ENCODE peak calls at places on chromosome 6, in six cellular contexts. One of them, this sample, is unnamed.
A peak's percentile ranks its signal among the peaks of the same experiment; 100 is the strongest.

GRCh38 chr6:52834481-52834880 is 6.1 kb downstream of the GSTA5 start:
- DNase-seq in upper lobe of right lung: no peak
- DNase-seq in fibroblast of pulmonary artery: no peak
- DNase-seq in activated CD8-positive, alpha-beta T cell treated with anti-CD3 and anti-CD28 coated beads for 36 hours: no peak
- DNase-seq in nucleus accumbens: no peak
- DNase-seq in iPS-NIHi11: no peak
- DNase-seq in this sample: no peak

GRCh38 chr6:77368660-77369313 is 94.5 kb downstream of the HTR1B start:
- DNase-seq in upper lobe of right lung: peak; percentile 78
- DNase-seq in fibroblast of pulmonary artery: peak; percentile 48
- DNase-seq in activated CD8-positive, alpha-beta T cell treated with anti-CD3 and anti-CD28 coated beads for 36 hours: no peak
- DNase-seq in nucleus accumbens: no peak
- DNase-seq in iPS-NIHi11: peak; percentile 24
- DNase-seq in this sample: no peak

GRCh38 chr6:51077967-51078518 is 259.4 kb downstream of the TFAP2B start:
- DNase-seq in upper lobe of right lung: no peak
- DNase-seq in fibroblast of pulmonary artery: no peak
- DNase-seq in activated CD8-positive, alpha-beta T cell treated with anti-CD3 and anti-CD28 coated beads for 36 hours: no peak
- DNase-seq in nucleus accumbens: no peak
- DNase-seq in iPS-NIHi11: peak; percentile 13
- DNase-seq in this sample: no peak

GRCh38 chr6:88814909-88815308 is 148.5 kb downstream of the RNGTT start:
- DNase-seq in upper lobe of right lung: no peak
- DNase-seq in fibroblast of pulmonary artery: no peak
- DNase-seq in activated CD8-positive, alpha-beta T cell treated with anti-CD3 and anti-CD28 coated beads for 36 hours: no peak
- DNase-seq in nucleus accumbens: no peak
- DNase-seq in iPS-NIHi11: peak; percentile 3
- DNase-seq in this sample: no peak

GRCh38 chr6:150409576-150410066 is 40.8 kb downstream of the IYD start:
- DNase-seq in upper lobe of right lung: no peak
- DNase-seq in fibroblast of pulmonary artery: peak; percentile 12
- DNase-seq in activated CD8-positive, alpha-beta T cell treated with anti-CD3 and anti-CD28 coated beads for 36 hours: no peak
- DNase-seq in nucleus accumbens: no peak
- DNase-seq in iPS-NIHi11: no peak
- DNase-seq in this sample: no peak

GRCh38 chr6:26431258-26432162 is 8.8 kb upstream of the BTN3A3 start:
- DNase-seq in upper lobe of right lung: no peak
- DNase-seq in fibroblast of pulmonary artery: peak; percentile 23
- DNase-seq in activated CD8-positive, alpha-beta T cell treated with anti-CD3 and anti-CD28 coated beads for 36 hours: no peak
- DNase-seq in nucleus accumbens: no peak
- DNase-seq in iPS-NIHi11: no peak
- DNase-seq in this sample: peak; percentile 19

GRCh38 chr6:140931581-140931980 is 1201.1 kb upstream of the GJE1 start:
- DNase-seq in upper lobe of right lung: no peak
- DNase-seq in fibroblast of pulmonary artery: no peak
- DNase-seq in activated CD8-positive, alpha-beta T cell treated with anti-CD3 and anti-CD28 coated beads for 36 hours: no peak
- DNase-seq in nucleus accumbens: no peak
- DNase-seq in iPS-NIHi11: no peak
- DNase-seq in this sample: no peak

GRCh38 chr6:129575378-129576118 is 134.4 kb downstream of the ARHGAP18 start:
- DNase-seq in upper lobe of right lung: no peak
- DNase-seq in fibroblast of pulmonary artery: peak; percentile 78
- DNase-seq in activated CD8-positive, alpha-beta T cell treated with anti-CD3 and anti-CD28 coated beads for 36 hours: no peak
- DNase-seq in nucleus accumbens: no peak
- DNase-seq in iPS-NIHi11: peak; percentile 51
- DNase-seq in this sample: peak; percentile 36

GRCh38 chr6:169246445-169246844 is 7.2 kb downstream of the THBS2 start:
- DNase-seq in upper lobe of right lung: no peak
- DNase-seq in fibroblast of pulmonary artery: no peak
- DNase-seq in activated CD8-positive, alpha-beta T cell treated with anti-CD3 and anti-CD28 coated beads for 36 hours: no peak
- DNase-seq in nucleus accumbens: no peak
- DNase-seq in iPS-NIHi11: no peak
- DNase-seq in this sample: no peak

GRCh38 chr6:69948479-69949114 is 82.2 kb downstream of the COL19A1 start:
- DNase-seq in upper lobe of right lung: no peak
- DNase-seq in fibroblast of pulmonary artery: no peak
- DNase-seq in activated CD8-positive, alpha-beta T cell treated with anti-CD3 and anti-CD28 coated beads for 36 hours: no peak
- DNase-seq in nucleus accumbens: no peak
- DNase-seq in iPS-NIHi11: no peak
- DNase-seq in this sample: no peak

GRCh38 chr6:158517581-158517980 is 42.3 kb upstream of the TMEM181 start:
- DNase-seq in upper lobe of right lung: no peak
- DNase-seq in fibroblast of pulmonary artery: no peak
- DNase-seq in activated CD8-positive, alpha-beta T cell treated with anti-CD3 and anti-CD28 coated beads for 36 hours: peak; percentile 27
- DNase-seq in nucleus accumbens: no peak
- DNase-seq in iPS-NIHi11: no peak
- DNase-seq in this sample: no peak

GRCh38 chr6:151808331-151809241 is 1.1 kb downstream of the ESR1 start:
- DNase-seq in upper lobe of right lung: no peak
- DNase-seq in fibroblast of pulmonary artery: peak; percentile 3
- DNase-seq in activated CD8-positive, alpha-beta T cell treated with anti-CD3 and anti-CD28 coated beads for 36 hours: no peak
- DNase-seq in nucleus accumbens: no peak
- DNase-seq in iPS-NIHi11: peak; percentile 33
- DNase-seq in this sample: no peak

GRCh38 chr6:53326372-53327016 is 22.3 kb downstream of the ELOVL5 start:
- DNase-seq in upper lobe of right lung: no peak
- DNase-seq in fibroblast of pulmonary artery: peak; percentile 93
- DNase-seq in activated CD8-positive, alpha-beta T cell treated with anti-CD3 and anti-CD28 coated beads for 36 hours: no peak
- DNase-seq in nucleus accumbens: no peak
- DNase-seq in iPS-NIHi11: peak; percentile 30
- DNase-seq in this sample: peak; percentile 90

GRCh38 chr6:84728602-84729001 is 35.8 kb downstream of the TBX18 start:
- DNase-seq in upper lobe of right lung: no peak
- DNase-seq in fibroblast of pulmonary artery: peak; percentile 60
- DNase-seq in activated CD8-positive, alpha-beta T cell treated with anti-CD3 and anti-CD28 coated beads for 36 hours: no peak
- DNase-seq in nucleus accumbens: no peak
- DNase-seq in iPS-NIHi11: peak; percentile 37
- DNase-seq in this sample: no peak

GRCh38 chr6:73180718-73181619 is 44.3 kb downstream of the KHDC1L start:
- DNase-seq in upper lobe of right lung: no peak
- DNase-seq in fibroblast of pulmonary artery: peak; percentile 85
- DNase-seq in activated CD8-positive, alpha-beta T cell treated with anti-CD3 and anti-CD28 coated beads for 36 hours: no peak
- DNase-seq in nucleus accumbens: no peak
- DNase-seq in iPS-NIHi11: peak; percentile 56
- DNase-seq in this sample: peak; percentile 60

GRCh38 chr6:148446681-148447080 is 104.0 kb downstream of the SASH1 start:
- DNase-seq in upper lobe of right lung: no peak
- DNase-seq in fibroblast of pulmonary artery: no peak
- DNase-seq in activated CD8-positive, alpha-beta T cell treated with anti-CD3 and anti-CD28 coated beads for 36 hours: no peak
- DNase-seq in nucleus accumbens: no peak
- DNase-seq in iPS-NIHi11: no peak
- DNase-seq in this sample: no peak

GRCh38 chr6:42200035-42200434 is 5.3 kb upstream of the GUCA1B start:
- DNase-seq in upper lobe of right lung: no peak
- DNase-seq in fibroblast of pulmonary artery: peak; percentile 91
- DNase-seq in activated CD8-positive, alpha-beta T cell treated with anti-CD3 and anti-CD28 coated beads for 36 hours: no peak
- DNase-seq in nucleus accumbens: no peak
- DNase-seq in iPS-NIHi11: no peak
- DNase-seq in this sample: peak; percentile 78

GRCh38 chr6:150934380-150934779 is 68.9 kb downstream of the MTHFD1L start:
- DNase-seq in upper lobe of right lung: no peak
- DNase-seq in fibroblast of pulmonary artery: peak; percentile 73
- DNase-seq in activated CD8-positive, alpha-beta T cell treated with anti-CD3 and anti-CD28 coated beads for 36 hours: no peak
- DNase-seq in nucleus accumbens: no peak
- DNase-seq in iPS-NIHi11: no peak
- DNase-seq in this sample: no peak

GRCh38 chr6:44256291-44257006 is 879 bp downstream of the SLC35B2 start:
- DNase-seq in upper lobe of right lung: no peak
- DNase-seq in fibroblast of pulmonary artery: no peak
- DNase-seq in activated CD8-positive, alpha-beta T cell treated with anti-CD3 and anti-CD28 coated beads for 36 hours: peak; percentile 41
- DNase-seq in nucleus accumbens: no peak
- DNase-seq in iPS-NIHi11: no peak
- DNase-seq in this sample: no peak

This sample was measured in AG09319.